ENCODE peak calls at places on chromosomes 16 and 17, in eight cellular contexts. R, S, M, V, T, H, G and U are unnamed samples.

GRCh38 chr17:17229416-17230098 is 7.4 kb downstream of the FLCN start:
- DNase-seq in R (no peak), S (no peak), M (no peak), V (no peak), T (no peak), H (no peak), G (no peak), U (no peak)

GRCh38 chr17:69246202-69246601 is 17.6 kb upstream of the ABCA10 start:
- DNase-seq in R (no peak), S (no peak), M (no peak), V (no peak), T (no peak), H (no peak), G (no peak), U (no peak)

GRCh38 chr16:3065069-3065741 is at the start of gene IL32:
- DNase-seq in R (peak), S (no peak), M (peak), V (peak), T (peak), H (peak), G (peak), U (peak)

GRCh38 chr16:84356591-84357116 is 11.7 kb upstream of the ATP2C2 start:
- DNase-seq in R (peak), S (no peak), M (no peak), V (no peak), T (no peak), H (no peak), G (no peak), U (no peak)

GRCh38 chr17:57995076-57995956 is 7.3 kb upstream of the VEZF1 start:
- DNase-seq in R (no peak), S (peak), M (peak), V (peak), T (peak), H (peak), G (peak), U (peak)

GRCh38 chr17:78559024-78559423 is 18.2 kb downstream of the DNAH17 start:
- DNase-seq in R (no peak), S (no peak), M (no peak), V (no peak), T (no peak), H (no peak), G (no peak), U (no peak)

GRCh38 chr16:53434436-53435065 is at the start of gene RBL2:
- DNase-seq in R (peak), S (no peak), M (peak), V (peak), T (no peak), H (peak), G (peak), U (peak)

GRCh38 chr16:65809627-65810026 is 556.9 kb upstream of the CDH5 start:
- DNase-seq in R (no peak), S (no peak), M (no peak), V (no peak), T (no peak), H (no peak), G (no peak), U (no peak)

GRCh38 chr16:67190041-67190440 is at the start of gene EXOC3L1:
- DNase-seq in R (no peak), S (no peak), M (no peak), V (no peak), T (no peak), H (no peak), G (no peak), U (no peak)

GRCh38 chr16:84278968-84279367 is 15.7 kb upstream of the WFDC1 start:
- DNase-seq in R (no peak), S (no peak), M (no peak), V (no peak), T (no peak), H (no peak), G (no peak), U (no peak)

GRCh38 chr16:7888421-7888820 is 555.8 kb downstream of the RBFOX1 start:
- DNase-seq in R (no peak), S (no peak), M (no peak), V (no peak), T (no peak), H (no peak), G (no peak), U (no peak)

DNA sequence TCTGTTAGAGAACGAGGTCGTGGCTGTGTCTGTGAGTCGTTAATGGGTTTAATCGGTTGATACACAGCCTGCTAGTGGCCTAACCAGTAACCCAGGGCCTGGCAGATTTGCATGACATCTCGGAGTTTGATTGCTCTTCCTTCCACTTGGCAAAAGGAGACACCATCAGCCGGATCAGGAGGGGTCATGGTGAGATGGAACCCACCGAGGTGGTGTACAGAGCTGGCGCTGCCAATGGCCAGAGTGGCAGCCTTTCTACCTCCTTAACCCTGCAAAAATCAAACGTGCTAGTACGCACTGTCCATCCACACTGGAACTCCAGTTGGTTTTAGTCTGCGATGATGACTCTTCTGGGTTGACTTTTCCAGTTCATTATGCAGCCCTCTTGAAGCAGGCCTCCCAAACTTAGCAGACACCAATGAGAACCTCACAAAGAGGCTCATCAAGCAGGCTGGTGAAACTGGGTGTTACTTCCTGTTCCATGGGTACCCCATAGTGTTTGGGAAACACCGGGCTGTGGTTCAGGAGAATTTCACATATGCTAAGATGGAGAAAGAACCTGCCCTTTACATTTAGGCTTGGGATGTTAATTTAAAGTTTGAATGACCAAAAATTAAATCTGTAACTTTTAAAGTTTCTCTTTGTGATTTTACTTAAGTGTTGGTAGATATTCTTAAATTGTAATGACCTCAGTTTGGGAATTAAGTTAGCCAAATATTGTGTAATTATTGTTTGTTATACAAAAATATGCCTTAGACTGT is 4.2 kb downstream of the HS3ST3B1 start:
- DNase-seq in R (no peak), S (no peak), M (no peak), V (no peak), T (no peak), H (no peak), G (no peak), U (no peak)
- H3K4me3 ChIP-seq in R (peak), S (no peak), M (no peak), V (no peak), T (peak), H (no peak), G (peak), U (peak)

DNA sequence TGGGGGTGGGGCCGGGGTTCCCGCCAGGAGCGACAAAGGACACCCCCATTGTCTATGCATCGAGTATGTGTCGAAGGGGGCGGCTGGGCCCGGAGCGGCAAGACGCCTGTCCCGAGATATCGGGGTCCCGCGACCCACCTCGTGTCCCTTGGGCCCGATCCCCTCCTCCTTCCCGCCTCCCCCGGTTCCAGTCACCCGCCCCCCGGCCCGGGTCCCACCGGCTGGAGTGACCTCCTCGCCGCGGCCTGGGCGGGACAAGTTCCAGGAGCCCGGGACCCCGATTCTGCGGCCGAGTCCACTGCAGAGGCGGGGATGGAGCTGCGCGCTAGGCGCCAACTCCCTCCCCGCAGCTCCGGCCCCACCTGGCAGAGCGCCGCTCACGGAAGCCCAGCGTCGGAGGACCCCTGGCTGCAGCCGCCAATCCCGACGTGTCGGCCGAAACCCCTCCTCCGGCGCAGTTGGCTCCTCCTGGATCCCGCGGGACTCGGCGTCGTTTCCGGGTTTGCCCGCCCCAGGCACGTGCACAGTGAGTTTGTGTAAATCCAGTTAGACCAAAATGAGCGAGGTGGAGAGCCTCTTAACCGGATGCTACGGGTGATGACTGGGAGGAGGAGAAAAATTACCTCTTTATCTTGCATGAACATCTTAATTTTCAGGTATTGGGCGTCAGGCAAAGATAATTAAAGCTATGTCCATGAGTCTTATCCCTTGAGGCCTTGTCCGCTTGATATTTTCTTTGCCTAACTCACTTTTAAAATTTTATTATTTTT is at the start of gene NMRAL1:
- DNase-seq in R (peak), S (no peak), M (peak), V (peak), T (no peak), H (peak), G (peak), U (peak)
- TF ChIP-seq CTCF in R (no peak), S (no peak), M (no peak), V (no peak), T (no peak), H (no peak), G (no peak), U (no peak)

GRCh38 chr16:75552951-75553350 is 3.1 kb downstream of the TMEM231 start:
- DNase-seq in R (no peak), S (no peak), M (no peak), V (peak), T (no peak), H (no peak), G (no peak), U (no peak)

GRCh38 chr16:75546293-75546692 is 9.8 kb downstream of the TMEM231 start:
- DNase-seq in R (no peak), S (no peak), M (no peak), V (no peak), T (no peak), H (no peak), G (no peak), U (no peak)

GRCh38 chr16:75555213-75555706 is 792 bp downstream of the TMEM231 start:
- DNase-seq in R (peak), S (peak), M (peak), V (peak), T (peak), H (peak), G (peak), U (peak)

GRCh38 chr16:75555707-75556512 is at the start of gene TMEM231:
- DNase-seq in R (peak), S (no peak), M (peak), V (peak), T (peak), H (peak), G (peak), U (peak)

GRCh38 chr16:75550211-75550662 is 5.8 kb downstream of the TMEM231 start:
- DNase-seq in R (no peak), S (no peak), M (peak), V (peak), T (no peak), H (peak), G (no peak), U (peak)
- H3K27ac ChIP-seq in R (no peak), S (no peak), M (no peak), V (no peak), T (no peak), H (no peak), G (peak), U (no peak)

GRCh38 chr17:28735242-28735722 is 6.7 kb downstream of the NEK8 start:
- DNase-seq in R (no peak), S (no peak), M (no peak), V (no peak), T (no peak), H (no peak), G (no peak), U (peak)

GRCh38 chr17:28737770-28738679 is 5.8 kb upstream of the TRAF4 start:
- DNase-seq in R (no peak), S (no peak), M (no peak), V (no peak), T (no peak), H (no peak), G (no peak), U (no peak)

GRCh38 chr17:28738680-28739384 is 5.0 kb upstream of the TRAF4 start:
- DNase-seq in R (no peak), S (no peak), M (no peak), V (no peak), T (no peak), H (no peak), G (no peak), U (no peak)

GRCh38 chr17:28734712-28735241 is 6.2 kb downstream of the NEK8 start:
- DNase-seq in R (no peak), S (no peak), M (no peak), V (no peak), T (no peak), H (no peak), G (no peak), U (no peak)

DNA sequence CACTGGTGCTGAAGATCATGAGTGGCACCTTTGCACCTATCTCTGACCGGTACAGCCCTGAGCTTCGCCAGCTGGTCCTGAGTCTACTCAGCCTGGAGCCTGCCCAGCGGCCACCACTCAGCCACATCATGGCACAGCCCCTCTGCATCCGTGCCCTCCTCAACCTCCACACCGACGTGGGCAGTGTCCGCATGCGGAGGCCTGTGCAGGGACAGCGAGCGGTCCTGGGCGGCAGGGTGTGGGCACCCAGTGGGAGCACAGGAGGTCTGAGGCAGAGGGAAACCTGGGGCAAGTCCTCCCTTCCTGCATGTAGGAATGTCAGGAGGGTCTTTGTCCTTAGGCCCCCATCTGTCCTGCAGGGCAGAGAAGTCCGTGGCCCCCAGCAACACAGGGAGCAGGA is 6.5 kb upstream of the TRAF4 start:
- DNase-seq in R (no peak), S (no peak), M (no peak), V (no peak), T (no peak), H (no peak), G (no peak), U (no peak)
- H3K4me3 ChIP-seq in R (no peak), S (no peak), M (no peak), V (no peak), T (no peak), H (no peak), G (no peak), U (no peak)

GRCh38 chr16:89404561-89404960 is 85.8 kb downstream of the ANKRD11 start:
- DNase-seq in R (no peak), S (no peak), M (peak), V (no peak), T (no peak), H (no peak), G (no peak), U (no peak)

GRCh38 chr16:89407925-89408300 is 82.4 kb downstream of the ANKRD11 start:
- DNase-seq in R (no peak), S (no peak), M (peak), V (peak), T (no peak), H (no peak), G (no peak), U (no peak)

GRCh38 chr16:89408315-89408714 is 82.0 kb downstream of the ANKRD11 start:
- DNase-seq in R (peak), S (no peak), M (peak), V (no peak), T (no peak), H (no peak), G (peak), U (no peak)

GRCh38 chr16:89407282-89407924 is 83.0 kb downstream of the ANKRD11 start:
- DNase-seq in R (no peak), S (no peak), M (no peak), V (peak), T (no peak), H (no peak), G (no peak), U (no peak)

GRCh38 chr16:89406277-89406888 is 84.0 kb downstream of the ANKRD11 start:
- DNase-seq in R (no peak), S (no peak), M (no peak), V (no peak), T (no peak), H (no peak), G (no peak), U (no peak)
- TF ChIP-seq CTCF in R (no peak), S (no peak), M (no peak), V (no peak), T (no peak), H (no peak), G (no peak), U (no peak)